ENCODE peak calls at places on chromosomes 4 and X, in nine cellular contexts. E is Peyer's patch, L is suprapubic skin, G is vagina, I is IMR-90, W is stomach, U is A549, J is upper lobe of left lung, S is K562. Q is an unnamed sample.

GRCh38 chrX:102498732-102499131 is 17.8 kb downstream of the TMSB15A start:
- DNase-seq in E (no peak), L (no peak), G (no peak), I (no peak), W (no peak), U (no peak), J (no peak), S (no peak), Q (no peak)

GRCh38 chrX:96098471-96098870 is 586.2 kb upstream of the DIAPH2 start:
- DNase-seq in E (no peak), L (no peak), G (no peak), I (no peak), W (no peak), U (no peak), J (no peak), S (no peak), Q (no peak)

GRCh38 chr4:7315935-7316334 is 118.8 kb downstream of the PSAPL1 start:
- DNase-seq in E (no peak), L (no peak), G (no peak), I (no peak), W (no peak), U (no peak), J (no peak), S (no peak), Q (no peak)

GRCh38 chr4:159105761-159106243 is 2.9 kb downstream of the RAPGEF2 start:
- DNase-seq in E (no peak), L (no peak), G (no peak), I (peak; percentile 85), W (no peak), U (no peak), J (no peak), S (peak; percentile 48), Q (no peak)

GRCh38 chr4:168496834-168497233 is at the start of gene PALLD:
- DNase-seq in E (no peak), L (no peak), G (no peak), I (peak; percentile 60), W (no peak), U (no peak), J (no peak), S (no peak), Q (peak; percentile 56)

GRCh38 chr4:118344801-118345200 is 8.0 kb downstream of the PRSS12 start:
- DNase-seq in E (no peak), L (no peak), G (no peak), I (no peak), W (no peak), U (no peak), J (no peak), S (no peak), Q (no peak)

GRCh38 chr4:81314196-81314896 is 99.3 kb upstream of the PRKG2 start:
- DNase-seq in E (peak; percentile 96), L (no peak), G (no peak), I (peak; percentile 91), W (peak; percentile 83), U (peak; percentile 1), J (no peak), S (no peak), Q (peak; percentile 72)

GRCh38 chrX:50903387-50904027 is 7.0 kb upstream of the BMP15 start:
- DNase-seq in E (peak; percentile 45), L (no peak), G (no peak), I (peak; percentile 26), W (no peak), U (peak; percentile 32), J (no peak), S (peak; percentile 37), Q (peak; percentile 21)

GRCh38 chr4:82126641-82127040 is 247.2 kb downstream of the HNRNPD start:
- DNase-seq in E (no peak), L (no peak), G (no peak), I (no peak), W (no peak), U (no peak), J (no peak), S (no peak), Q (no peak)

GRCh38 chr4:183165371-183165770 is 66.3 kb downstream of the WWC2 start:
- DNase-seq in E (no peak), L (no peak), G (no peak), I (peak; percentile 51), W (no peak), U (no peak), J (no peak), S (no peak), Q (no peak)

GRCh38 chr4:8940792-8941491 is 69.3 kb upstream of the HMX1 start:
- DNase-seq in E (no peak), L (no peak), G (no peak), I (no peak), W (no peak), U (peak; percentile 17), J (no peak), S (peak; percentile 31), Q (no peak)

GRCh38 chr4:74661427-74662171 is 132.7 kb downstream of the BTC start:
- DNase-seq in E (no peak), L (no peak), G (no peak), I (peak; percentile 35), W (no peak), U (peak; percentile 73), J (no peak), S (no peak), Q (no peak)

GRCh38 chr4:168486961-168487820 is 6.9 kb upstream of the DDX60L start:
- DNase-seq in E (no peak), L (no peak), G (no peak), I (peak; percentile 82), W (no peak), U (peak; percentile 97), J (no peak), S (peak; percentile 13), Q (no peak)

GRCh38 chrX:132270699-132271098 is 51.5 kb upstream of the RAP2C start:
- DNase-seq in E (peak; percentile 54), L (peak; percentile 87), G (peak; percentile 93), I (peak; percentile 81), W (no peak), U (no peak), J (no peak), S (no peak), Q (peak; percentile 59)

GRCh38 chrX:16479206-16479869 is 170.6 kb upstream of the S100G start:
- DNase-seq in E (no peak), L (no peak), G (no peak), I (peak; percentile 84), W (no peak), U (peak; percentile 9), J (no peak), S (no peak), Q (no peak)

GRCh38 chrX:7242613-7243012 is 94.7 kb upstream of the PUDP start:
- DNase-seq in E (no peak), L (no peak), G (no peak), I (no peak), W (no peak), U (no peak), J (no peak), S (no peak), Q (no peak)

GRCh38 chrX:56782362-56782761 is 53.3 kb downstream of the NBDY start:
- DNase-seq in E (no peak), L (no peak), G (no peak), I (no peak), W (no peak), U (no peak), J (no peak), S (no peak), Q (no peak)

GRCh38 chrX:56783996-56784620 is 55.1 kb downstream of the NBDY start:
- DNase-seq in E (peak; percentile 30), L (peak; percentile 59), G (no peak), I (no peak), W (no peak), U (no peak), J (no peak), S (no peak), Q (no peak)

GRCh38 chrX:56784666-56785065 is 55.6 kb downstream of the NBDY start:
- DNase-seq in E (peak; percentile 34), L (peak; percentile 22), G (no peak), I (no peak), W (no peak), U (no peak), J (no peak), S (no peak), Q (no peak)

GRCh38 chrX:56782791-56783449 is 53.9 kb downstream of the NBDY start:
- DNase-seq in E (peak; percentile 56), L (peak; percentile 68), G (no peak), I (no peak), W (no peak), U (no peak), J (no peak), S (no peak), Q (peak; percentile 57)

DNA sequence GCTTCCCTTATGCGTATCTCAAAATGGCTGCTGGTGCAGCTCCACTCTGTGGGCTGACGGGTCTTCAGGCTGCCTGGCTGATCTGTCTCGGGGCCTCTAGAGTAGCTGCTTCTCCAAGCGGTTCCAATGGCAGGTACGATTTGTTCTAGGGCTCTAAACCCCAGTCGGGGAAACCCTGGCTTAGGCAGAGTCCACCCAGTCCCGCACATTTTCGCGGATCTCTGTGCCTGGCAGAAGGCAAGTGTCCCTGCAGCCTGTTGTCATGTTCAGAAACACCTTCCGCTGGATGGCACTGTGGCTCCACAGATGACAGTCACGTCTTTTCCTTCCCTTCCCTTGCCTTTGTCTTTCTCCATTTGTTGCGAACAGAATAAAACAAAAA is 54.4 kb downstream of the NBDY start:
- DNase-seq in E (peak; percentile 92), L (peak; percentile 85), G (no peak), I (peak; percentile 65), W (peak; percentile 77), U (no peak), J (no peak), S (no peak), Q (peak; percentile 84)
- H3K4me3 ChIP-seq in E (peak overlapping the region; percentile 33), L (no peak overlapping the region), G (peak overlapping the region; percentile 40), I (peak overlapping the region; percentile 42), W (no peak overlapping the region), U (no peak overlapping the region), J (no peak overlapping the region), S (no peak overlapping the region), Q (no peak overlapping the region)

GRCh38 chr4:70704333-70705145 is 16.2 kb downstream of the UTP3 start:
- DNase-seq in E (peak; percentile 94), L (peak; percentile 91), G (no peak), I (peak; percentile 67), W (peak; percentile 82), U (peak; percentile 73), J (peak; percentile 96), S (peak; percentile 88), Q (peak; percentile 90)
- TF ChIP-seq POLR2A in E (no peak), L (no peak), G (no peak), I (no peak), W (no peak), U (peak; percentile 52), J (peak; percentile 67), S (peak; percentile 75), Q (no peak)

GRCh38 chr4:83196936-83197335 is 82.4 kb upstream of the PLAC8 start:
- DNase-seq in E (no peak), L (no peak), G (no peak), I (no peak), W (no peak), U (no peak), J (no peak), S (no peak), Q (no peak)
- H3K4me3 ChIP-seq in E (no peak overlapping the region), L (no peak overlapping the region), G (no peak overlapping the region), I (no peak overlapping the region), W (no peak overlapping the region), U (no peak overlapping the region), J (no peak overlapping the region), S (no peak overlapping the region), Q (no peak overlapping the region)

DNA sequence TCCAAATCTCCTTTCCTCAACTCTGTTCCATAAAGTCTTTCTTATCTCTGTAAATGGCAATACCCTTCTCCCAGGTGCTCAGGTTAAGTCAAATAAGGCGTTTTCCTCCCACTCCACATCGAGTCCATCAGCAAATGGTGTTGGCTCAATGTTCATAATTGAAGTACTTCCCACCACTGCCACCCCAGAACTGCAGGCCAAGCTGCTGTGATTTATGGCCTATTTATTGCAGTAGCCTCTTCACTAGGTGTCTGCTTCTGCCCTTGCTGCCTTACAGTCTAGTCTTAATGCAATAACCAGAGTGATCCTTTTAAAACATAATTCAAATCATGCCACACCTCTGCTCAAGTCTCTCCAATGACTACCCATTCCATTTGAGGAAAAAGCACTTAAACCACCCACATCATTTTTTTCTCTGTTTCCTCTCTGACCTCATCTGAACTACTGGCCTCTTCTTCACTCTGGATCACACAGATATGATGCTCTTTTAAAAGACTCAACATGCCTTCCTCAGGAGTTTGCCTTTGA is 220.3 kb downstream of the KCNIP4 start:
- DNase-seq in E (no peak), L (no peak), G (no peak), I (no peak), W (no peak), U (no peak), J (no peak), S (no peak), Q (no peak)
- TF ChIP-seq POLR2A in E (no peak), L (no peak), G (no peak), I (no peak), W (no peak), U (no peak), J (no peak), S (no peak), Q (no peak)

Q was measured in heart left ventricle.